ENCODE peak calls at places on chromosomes 6 and 20, in four cellular contexts. One of them, this sample, is unnamed.

GRCh38 chr6:46781478-46782378 is 11.5 kb upstream of the MEP1A start:
- DNase-seq in GM12878: no peak
- DNase-seq in K562: peak
- DNase-seq in HepG2: peak
- DNase-seq in this sample: no peak

GRCh38 chr6:139474145-139475108 is 100.0 kb upstream of the CITED2 start:
- DNase-seq in GM12878: no peak
- DNase-seq in K562: peak
- DNase-seq in HepG2: no peak
- DNase-seq in this sample: no peak

GRCh38 chr6:45645302-45645701 is 267.6 kb upstream of the SUPT3H start:
- DNase-seq in GM12878: no peak
- DNase-seq in K562: no peak
- DNase-seq in HepG2: no peak
- DNase-seq in this sample: no peak

GRCh38 chr6:45640081-45640491 is 262.4 kb upstream of the SUPT3H start:
- DNase-seq in GM12878: no peak
- DNase-seq in K562: no peak
- DNase-seq in HepG2: no peak
- DNase-seq in this sample: no peak

GRCh38 chr6:149877678-149878077 is 13.5 kb upstream of the LRP11 start:
- DNase-seq in GM12878: no peak
- DNase-seq in K562: no peak
- DNase-seq in HepG2: no peak
- DNase-seq in this sample: no peak

GRCh38 chr6:37442416-37443218 is 9.6 kb downstream of the CMTR1 start:
- DNase-seq in GM12878: no peak
- DNase-seq in K562: no peak
- DNase-seq in HepG2: no peak
- DNase-seq in this sample: no peak

GRCh38 chr6:135434095-135434494 is 63.4 kb downstream of the AHI1 start:
- DNase-seq in GM12878: no peak
- DNase-seq in K562: no peak
- DNase-seq in HepG2: no peak
- DNase-seq in this sample: no peak

GRCh38 chr6:74409447-74409846 is 713.4 kb downstream of the CD109 start:
- DNase-seq in GM12878: no peak
- DNase-seq in K562: no peak
- DNase-seq in HepG2: peak
- DNase-seq in this sample: no peak

GRCh38 chr6:112990971-112991370 is 643.8 kb downstream of the RFPL4B start:
- DNase-seq in GM12878: no peak
- DNase-seq in K562: no peak
- DNase-seq in HepG2: no peak
- DNase-seq in this sample: no peak

GRCh38 chr6:34017106-34017805 is 128.6 kb downstream of the GRM4 start:
- DNase-seq in GM12878: no peak
- DNase-seq in K562: no peak
- DNase-seq in HepG2: no peak
- DNase-seq in this sample: no peak

GRCh38 chr6:159760602-159761057 is 1.2 kb upstream of the ACAT2 start:
- DNase-seq in GM12878: no peak
- DNase-seq in K562: peak
- DNase-seq in HepG2: peak
- DNase-seq in this sample: peak

GRCh38 chr6:33740204-33740608 is 6.5 kb downstream of the IP6K3 start:
- DNase-seq in GM12878: no peak
- DNase-seq in K562: no peak
- DNase-seq in HepG2: peak
- DNase-seq in this sample: no peak

GRCh38 chr6:37731888-37732287 is 34.2 kb upstream of the MDGA1 start:
- DNase-seq in GM12878: peak
- DNase-seq in K562: peak
- DNase-seq in HepG2: no peak
- DNase-seq in this sample: no peak

GRCh38 chr6:75158176-75158575 is 47.7 kb downstream of the COL12A1 start:
- DNase-seq in GM12878: no peak
- DNase-seq in K562: no peak
- DNase-seq in HepG2: no peak
- DNase-seq in this sample: no peak

GRCh38 chr20:33516882-33517281 is 27.0 kb downstream of the CBFA2T2 start:
- DNase-seq in GM12878: no peak
- DNase-seq in K562: no peak
- DNase-seq in HepG2: no peak
- DNase-seq in this sample: no peak

GRCh38 chr6:136599324-136600011 is 49.2 kb upstream of the MAP7 start:
- DNase-seq in GM12878: no peak
- DNase-seq in K562: no peak
- DNase-seq in HepG2: no peak
- DNase-seq in this sample: no peak

GRCh38 chr20:18314786-18315406 is 26.6 kb downstream of the ZNF133 start:
- DNase-seq in GM12878: no peak
- DNase-seq in K562: no peak
- DNase-seq in HepG2: no peak
- DNase-seq in this sample: peak

GRCh38 chr20:18719426-18719825 is 94.2 kb upstream of the SCP2D1 start:
- DNase-seq in GM12878: no peak
- DNase-seq in K562: no peak
- DNase-seq in HepG2: no peak
- DNase-seq in this sample: no peak

GRCh38 chr20:15179426-15180190 is 842.2 kb upstream of the FLRT3 start:
- DNase-seq in GM12878: no peak
- DNase-seq in K562: no peak
- DNase-seq in HepG2: no peak
- DNase-seq in this sample: no peak

GRCh38 chr20:63246490-63247284 is 7.6 kb downstream of the NKAIN4 start:
- DNase-seq in GM12878: no peak
- DNase-seq in K562: no peak
- DNase-seq in HepG2: no peak
- DNase-seq in this sample: no peak
- TF ChIP-seq CBX5 in GM12878: no peak
- TF ChIP-seq CBX5 in K562: no peak
- TF ChIP-seq CBX5 in HepG2: no peak
- TF ChIP-seq CBX5 in this sample: no peak

DNA sequence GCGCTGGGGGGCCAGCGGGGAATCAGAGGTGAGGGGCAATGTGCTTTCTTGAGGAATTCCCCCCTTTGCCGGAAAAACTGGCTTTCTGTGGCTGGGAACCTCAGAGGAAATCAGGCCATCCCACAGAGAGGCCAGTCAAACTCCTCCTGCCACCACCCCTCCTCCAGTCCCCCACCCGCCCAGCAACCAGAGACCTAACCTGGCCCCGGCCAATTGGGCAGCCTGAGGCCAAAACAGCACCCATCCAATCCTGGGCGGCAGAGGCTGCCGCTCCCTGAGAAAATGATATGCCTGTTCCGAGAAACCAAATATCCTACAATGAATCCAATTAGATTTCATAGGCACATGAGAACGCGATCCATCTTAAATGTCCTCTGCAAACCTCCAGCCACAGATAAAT is 94.8 kb downstream of the DLGAP4 start:
- DNase-seq in GM12878: no peak
- DNase-seq in K562: no peak
- DNase-seq in HepG2: no peak
- DNase-seq in this sample: no peak
- TF ChIP-seq CBX5 in GM12878: no peak
- TF ChIP-seq CBX5 in K562: no peak
- TF ChIP-seq CBX5 in HepG2: no peak
- TF ChIP-seq CBX5 in this sample: no peak

GRCh38 chr20:24960302-24960801 is 11.3 kb downstream of the CST7 start:
- DNase-seq in GM12878: no peak
- DNase-seq in K562: no peak
- DNase-seq in HepG2: no peak
- DNase-seq in this sample: no peak

GRCh38 chr20:24959591-24960301 is 10.7 kb downstream of the CST7 start:
- DNase-seq in GM12878: no peak
- DNase-seq in K562: no peak
- DNase-seq in HepG2: no peak
- DNase-seq in this sample: no peak

GRCh38 chr20:24960861-24961260 is 11.8 kb downstream of the CST7 start:
- DNase-seq in GM12878: no peak
- DNase-seq in K562: no peak
- DNase-seq in HepG2: no peak
- DNase-seq in this sample: no peak

GRCh38 chr20:24957326-24957996 is 8.4 kb downstream of the CST7 start:
- DNase-seq in GM12878: no peak
- DNase-seq in K562: no peak
- DNase-seq in HepG2: no peak
- DNase-seq in this sample: no peak

GRCh38 chr20:24958506-24959385 is 9.7 kb downstream of the CST7 start:
- DNase-seq in GM12878: no peak
- DNase-seq in K562: no peak
- DNase-seq in HepG2: no peak
- DNase-seq in this sample: no peak
- TF ChIP-seq CBX5 in GM12878: no peak
- TF ChIP-seq CBX5 in K562: no peak
- TF ChIP-seq CBX5 in HepG2: no peak
- TF ChIP-seq CBX5 in this sample: no peak

DNA sequence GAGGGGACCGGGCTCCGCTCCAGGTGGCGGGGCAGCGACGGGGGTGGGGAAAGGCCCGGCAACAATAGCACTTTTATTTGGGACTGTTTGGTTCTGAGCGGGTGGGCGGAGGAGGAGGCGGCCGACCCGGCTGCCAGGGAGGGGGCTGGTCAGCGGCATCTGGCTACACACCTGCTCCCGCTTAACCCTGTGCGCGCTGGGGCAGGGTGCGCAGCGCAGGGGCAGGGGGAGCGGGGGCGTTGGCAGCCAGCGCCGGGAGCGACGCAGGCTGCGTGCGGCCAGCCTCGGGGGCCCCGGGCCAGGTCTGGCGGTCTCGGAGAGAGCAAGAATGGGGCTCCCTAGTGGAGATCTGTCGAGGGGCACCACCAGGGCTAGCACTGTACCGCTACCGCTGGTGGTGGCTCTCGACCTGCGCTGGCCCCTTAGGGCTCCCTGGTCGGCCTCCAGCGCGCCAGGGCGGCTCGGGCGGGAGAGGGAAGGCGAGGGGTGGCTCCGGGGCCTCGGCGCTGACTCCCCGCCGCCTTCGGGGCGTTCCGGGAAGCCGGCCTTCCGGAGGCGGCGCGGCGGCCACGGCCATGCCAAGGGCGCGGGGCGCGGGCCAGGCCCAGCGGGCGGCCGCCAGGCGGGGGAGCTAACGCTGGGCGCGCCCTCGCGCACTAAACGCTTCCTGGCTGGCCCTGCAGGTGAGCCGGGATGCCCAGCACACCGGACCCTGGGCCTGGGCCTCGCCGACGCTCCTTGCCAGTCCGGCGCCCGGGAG is 92.4 kb downstream of the NCR2 start:
- DNase-seq in GM12878: no peak
- DNase-seq in K562: no peak
- DNase-seq in HepG2: peak
- DNase-seq in this sample: peak
- TF ChIP-seq CBX5 in GM12878: no peak
- TF ChIP-seq CBX5 in K562: no peak
- TF ChIP-seq CBX5 in HepG2: no peak
- TF ChIP-seq CBX5 in this sample: no peak

This sample was measured in H1.